ENCODE peak calls at places on chromosomes 7 and 10, in five cellular contexts. U is PC-3, S is Peyer's patch, Z is suprapubic skin, E is heart right ventricle. P is an unnamed sample. For H3K9me3, the result is how much of the 10 kb centered on the place peaks cover.

GRCh38 chr7:55086413-55087201 is 67.8 kb downstream of the EGFR start:
- DNase-seq in S (no peak), Z (no peak), E (no peak), U (peak), P (no peak)

GRCh38 chr7:32273297-32273696 is 203.1 kb upstream of the PDE1C start:
- DNase-seq in E (no peak), Z (no peak), S (no peak), U (no peak), P (no peak)

GRCh38 chr10:123083811-123084210 is 52.0 kb upstream of the HMX3 start:
- DNase-seq in E (no peak), Z (no peak), S (no peak), U (no peak), P (no peak)

GRCh38 chr10:26318672-26319071 is 102.1 kb downstream of the GAD2 start:
- DNase-seq in Z (no peak), E (no peak), S (no peak), U (no peak), P (no peak)

GRCh38 chr10:12252882-12253546 is 57.0 kb downstream of the CDC123 start:
- DNase-seq in E (no peak), Z (no peak), U (peak), S (peak), P (no peak)

GRCh38 chr10:18104223-18104872 is 35.9 kb upstream of the CACNB2 start:
- DNase-seq in S (peak), Z (no peak), U (peak), E (peak), P (peak)

GRCh38 chr10:100835810-100836209 is 77.0 kb upstream of the SLF2 start:
- DNase-seq in U (no peak), E (no peak), Z (no peak), S (no peak), P (no peak)

GRCh38 chr7:21113609-21114416 is 314.1 kb upstream of the SP4 start:
- DNase-seq in S (no peak), U (no peak), Z (no peak), E (no peak), P (no peak)

GRCh38 chr10:95363303-95363912 is 72.6 kb upstream of the PDLIM1 start:
- DNase-seq in Z (no peak), E (no peak), U (peak), S (peak), P (peak)

GRCh38 chr10:97553575-97554100 is 18.9 kb upstream of the ANKRD2 start:
- DNase-seq in S (peak), U (peak), Z (no peak), E (peak), P (peak)

GRCh38 chr7:99254390-99254789 is 18.2 kb upstream of the MYH16 start:
- DNase-seq in E (no peak), S (no peak), U (no peak), Z (no peak), P (no peak)

GRCh38 chr7:102836206-102836938 is 76.4 kb upstream of the LRRC17 start:
- DNase-seq in E (no peak), U (peak), Z (no peak), S (no peak), P (no peak)

GRCh38 chr10:73837072-73837471 is 25.7 kb upstream of the NDST2 start:
- DNase-seq in E (no peak), U (peak), Z (no peak), S (no peak), P (no peak)

GRCh38 chr7:83119496-83119895 is 43.2 kb downstream of the PCLO start:
- DNase-seq in E (no peak), U (no peak), Z (no peak), S (no peak), P (no peak)

GRCh38 chr7:75980126-75980864 is 14.1 kb downstream of the TMEM120A start:
- DNase-seq in U (no peak), S (no peak), Z (no peak), E (peak), P (no peak)

GRCh38 chr10:117460846-117461765 is 81.4 kb upstream of the EMX2 start:
- DNase-seq in U (peak), Z (no peak), E (no peak), S (no peak), P (no peak)

GRCh38 chr10:76618641-76619040 is 1019.0 kb downstream of the KCNMA1 start:
- DNase-seq in U (no peak), E (no peak), S (no peak), Z (no peak), P (no peak)

GRCh38 chr7:159237022-159237421 is 92.4 kb upstream of the VIPR2 start:
- DNase-seq in Z (no peak), U (no peak), S (no peak), E (no peak), P (no peak)

GRCh38 chr10:31769564-31769963 is 159.1 kb downstream of the ARHGAP12 start:
- DNase-seq in Z (no peak), U (peak), E (no peak), S (no peak), P (no peak)

GRCh38 chr10:128642502-128642901 is 516.3 kb upstream of the MKI67 start:
- DNase-seq in U (no peak), E (no peak), S (no peak), Z (no peak), P (no peak)

GRCh38 chr7:87316846-87317545 is 28.5 kb upstream of the CROT start:
- DNase-seq in U (peak), S (no peak), E (no peak), Z (no peak), P (no peak)

GRCh38 chr7:128886391-128887168 is 23.9 kb downstream of the ATP6V1F start:
- DNase-seq in E (no peak), S (no peak), Z (no peak), U (no peak), P (no peak)
- TF ChIP-seq CTCF in E (no peak), S (no peak), Z (no peak), U (no peak), P (no peak)

DNA sequence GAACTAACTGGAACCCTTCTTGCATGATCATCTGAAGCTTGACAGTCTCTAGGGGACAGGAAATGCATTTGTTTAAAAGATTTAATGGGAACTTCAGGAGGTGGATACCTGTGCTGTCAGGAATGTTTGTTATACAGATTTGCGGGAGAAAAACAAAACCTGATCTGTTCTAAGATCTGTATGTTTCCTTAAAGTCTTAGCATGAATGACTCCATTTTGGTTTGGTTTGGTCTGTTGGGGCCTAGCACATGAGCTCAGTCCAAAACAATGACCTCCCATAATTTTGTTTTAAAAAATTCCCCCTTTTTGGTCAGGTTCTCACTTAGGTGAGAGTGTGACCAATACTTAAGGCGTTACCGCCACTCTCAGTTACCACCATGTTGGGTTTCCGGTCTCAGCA is 138.7 kb downstream of the AKR1D1 start:
- DNase-seq in E (no peak), U (no peak), S (no peak), Z (no peak), P (no peak)
- H3K9me3 ChIP-seq in E (under half), U (under half), S (under half), Z (under half), P (under half)

DNA sequence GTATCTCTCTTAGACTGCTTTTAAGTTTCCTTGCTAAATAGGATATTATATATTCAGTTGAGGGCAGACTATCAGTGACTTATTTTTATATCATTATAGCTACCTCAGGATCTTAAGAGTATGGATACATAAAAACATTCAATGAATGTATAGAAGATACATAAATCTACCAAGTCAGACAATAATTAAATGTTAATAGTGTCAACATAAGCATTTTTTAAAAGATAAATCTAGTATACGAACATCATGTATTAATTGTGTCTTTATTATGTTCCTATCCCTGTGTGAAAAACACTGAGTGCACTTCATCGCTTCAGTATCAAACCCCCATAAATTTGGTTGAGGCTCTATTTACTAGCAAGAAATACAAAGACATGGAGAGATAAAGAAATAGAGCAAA is 242.8 kb downstream of the CRPPA start:
- DNase-seq in Z (no peak), U (no peak), S (no peak), E (no peak), P (no peak)
- H3K27ac ChIP-seq in Z (no peak), U (no peak), S (no peak), E (no peak), P (no peak)

GRCh38 chr7:33485746-33486491 is 356.6 kb downstream of the BBS9 start:
- DNase-seq in Z (no peak), E (no peak), S (no peak), U (no peak), P (no peak)

GRCh38 chr7:33487998-33488682 is 358.8 kb downstream of the BBS9 start:
- DNase-seq in S (no peak), Z (no peak), U (no peak), E (no peak), P (no peak)

DNA sequence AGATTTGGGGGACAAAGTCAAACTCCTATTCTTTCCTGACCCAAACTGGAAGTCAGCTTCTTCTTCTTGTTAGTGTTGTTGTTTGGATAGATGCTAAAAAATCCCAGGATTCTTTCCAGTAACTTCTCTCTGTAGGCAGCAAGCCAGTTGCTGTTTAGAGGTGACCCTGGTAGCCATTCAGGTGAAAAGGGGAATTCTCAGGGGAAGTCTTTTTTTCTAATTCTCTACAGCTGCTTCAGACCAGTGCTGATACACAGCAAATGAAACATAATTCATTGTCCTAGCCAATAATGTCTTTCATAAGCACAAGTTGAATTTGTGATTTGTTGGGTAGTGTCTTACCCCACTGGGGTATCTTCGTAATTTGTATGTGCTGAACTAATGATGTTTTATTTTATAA is 357.3 kb downstream of the BBS9 start:
- DNase-seq in E (no peak), Z (no peak), U (no peak), S (no peak), P (no peak)
- TF ChIP-seq CTCF in E (no peak), Z (no peak), U (no peak), S (no peak), P (no peak)